ENCODE peak calls at places on chromosomes 13 and 19, in eight cellular contexts. One of them, this sample, is unnamed.

GRCh38 chr19:30446844-30447243 is 74.7 kb downstream of the ZNF536 start:
- DNase-seq in activated CD4-positive, alpha-beta T cell treated with anti-CD3 and anti-CD28 coated beads for 48 hours: no peak
- DNase-seq in colonic mucosa: no peak
- DNase-seq in kidney tubule cell: peak
- DNase-seq in activated T-cell treated with anti-CD3 and anti-CD28 coated beads, Interleukin-2, amount 50 U/mL, for 72 hours: no peak
- DNase-seq in A549: no peak
- DNase-seq in cardiac septum: no peak
- DNase-seq in stimulated activated CD8-positive, alpha-beta memory T cell treated with anti-CD3 and anti-CD28 coated beads, Interleukin-2, amount 100 ng/mL, for 48 hours: no peak
- DNase-seq in this sample: no peak

GRCh38 chr19:19911150-19911549 is 10.4 kb downstream of the ZNF93 start:
- DNase-seq in activated CD4-positive, alpha-beta T cell treated with anti-CD3 and anti-CD28 coated beads for 48 hours: no peak
- DNase-seq in cardiac septum: no peak
- DNase-seq in activated T-cell treated with anti-CD3 and anti-CD28 coated beads, Interleukin-2, amount 50 U/mL, for 72 hours: no peak
- DNase-seq in stimulated activated CD8-positive, alpha-beta memory T cell treated with anti-CD3 and anti-CD28 coated beads, Interleukin-2, amount 100 ng/mL, for 48 hours: no peak
- DNase-seq in colonic mucosa: no peak
- DNase-seq in kidney tubule cell: peak
- DNase-seq in A549: no peak
- DNase-seq in this sample: peak

GRCh38 chr13:73715114-73715909 is 418.9 kb downstream of the KLF12 start:
- DNase-seq in cardiac septum: no peak
- DNase-seq in colonic mucosa: no peak
- DNase-seq in A549: no peak
- DNase-seq in activated T-cell treated with anti-CD3 and anti-CD28 coated beads, Interleukin-2, amount 50 U/mL, for 72 hours: peak
- DNase-seq in stimulated activated CD8-positive, alpha-beta memory T cell treated with anti-CD3 and anti-CD28 coated beads, Interleukin-2, amount 100 ng/mL, for 48 hours: peak
- DNase-seq in kidney tubule cell: no peak
- DNase-seq in activated CD4-positive, alpha-beta T cell treated with anti-CD3 and anti-CD28 coated beads for 48 hours: peak
- DNase-seq in this sample: peak

GRCh38 chr19:11373166-11373884 is 1.1 kb upstream of the SWSAP1 start:
- DNase-seq in A549: no peak
- DNase-seq in colonic mucosa: no peak
- DNase-seq in activated CD4-positive, alpha-beta T cell treated with anti-CD3 and anti-CD28 coated beads for 48 hours: no peak
- DNase-seq in activated T-cell treated with anti-CD3 and anti-CD28 coated beads, Interleukin-2, amount 50 U/mL, for 72 hours: no peak
- DNase-seq in cardiac septum: no peak
- DNase-seq in stimulated activated CD8-positive, alpha-beta memory T cell treated with anti-CD3 and anti-CD28 coated beads, Interleukin-2, amount 100 ng/mL, for 48 hours: no peak
- DNase-seq in kidney tubule cell: peak
- DNase-seq in this sample: peak

GRCh38 chr19:920051-920857 is 3.1 kb downstream of the KISS1R start:
- DNase-seq in activated CD4-positive, alpha-beta T cell treated with anti-CD3 and anti-CD28 coated beads for 48 hours: peak
- DNase-seq in stimulated activated CD8-positive, alpha-beta memory T cell treated with anti-CD3 and anti-CD28 coated beads, Interleukin-2, amount 100 ng/mL, for 48 hours: peak
- DNase-seq in kidney tubule cell: peak
- DNase-seq in cardiac septum: no peak
- DNase-seq in colonic mucosa: no peak
- DNase-seq in activated T-cell treated with anti-CD3 and anti-CD28 coated beads, Interleukin-2, amount 50 U/mL, for 72 hours: peak
- DNase-seq in A549: no peak
- DNase-seq in this sample: no peak

GRCh38 chr19:43754312-43754561 is 525 bp downstream of the SMG9 start:
- DNase-seq in colonic mucosa: no peak
- DNase-seq in activated T-cell treated with anti-CD3 and anti-CD28 coated beads, Interleukin-2, amount 50 U/mL, for 72 hours: no peak
- DNase-seq in cardiac septum: no peak
- DNase-seq in activated CD4-positive, alpha-beta T cell treated with anti-CD3 and anti-CD28 coated beads for 48 hours: no peak
- DNase-seq in kidney tubule cell: no peak
- DNase-seq in stimulated activated CD8-positive, alpha-beta memory T cell treated with anti-CD3 and anti-CD28 coated beads, Interleukin-2, amount 100 ng/mL, for 48 hours: no peak
- DNase-seq in A549: no peak
- DNase-seq in this sample: peak

GRCh38 chr19:10288662-10289166 is 1.0 kb upstream of the ICAM5 start:
- DNase-seq in cardiac septum: no peak
- DNase-seq in activated T-cell treated with anti-CD3 and anti-CD28 coated beads, Interleukin-2, amount 50 U/mL, for 72 hours: peak
- DNase-seq in colonic mucosa: peak
- DNase-seq in activated CD4-positive, alpha-beta T cell treated with anti-CD3 and anti-CD28 coated beads for 48 hours: peak
- DNase-seq in stimulated activated CD8-positive, alpha-beta memory T cell treated with anti-CD3 and anti-CD28 coated beads, Interleukin-2, amount 100 ng/mL, for 48 hours: no peak
- DNase-seq in kidney tubule cell: peak
- DNase-seq in A549: peak
- DNase-seq in this sample: peak

GRCh38 chr13:100130092-100130491 is 41.2 kb downstream of the PCCA start:
- DNase-seq in stimulated activated CD8-positive, alpha-beta memory T cell treated with anti-CD3 and anti-CD28 coated beads, Interleukin-2, amount 100 ng/mL, for 48 hours: no peak
- DNase-seq in cardiac septum: no peak
- DNase-seq in kidney tubule cell: peak
- DNase-seq in colonic mucosa: no peak
- DNase-seq in A549: no peak
- DNase-seq in activated CD4-positive, alpha-beta T cell treated with anti-CD3 and anti-CD28 coated beads for 48 hours: no peak
- DNase-seq in activated T-cell treated with anti-CD3 and anti-CD28 coated beads, Interleukin-2, amount 50 U/mL, for 72 hours: no peak
- DNase-seq in this sample: no peak

GRCh38 chr13:95298971-95299627 is 2.2 kb downstream of the ABCC4 start:
- DNase-seq in activated CD4-positive, alpha-beta T cell treated with anti-CD3 and anti-CD28 coated beads for 48 hours: peak
- DNase-seq in A549: peak
- DNase-seq in cardiac septum: no peak
- DNase-seq in activated T-cell treated with anti-CD3 and anti-CD28 coated beads, Interleukin-2, amount 50 U/mL, for 72 hours: peak
- DNase-seq in kidney tubule cell: peak
- DNase-seq in stimulated activated CD8-positive, alpha-beta memory T cell treated with anti-CD3 and anti-CD28 coated beads, Interleukin-2, amount 100 ng/mL, for 48 hours: no peak
- DNase-seq in colonic mucosa: no peak
- DNase-seq in this sample: peak

GRCh38 chr13:91988331-91988730 is 589.9 kb downstream of the GPC5 start:
- DNase-seq in activated T-cell treated with anti-CD3 and anti-CD28 coated beads, Interleukin-2, amount 50 U/mL, for 72 hours: no peak
- DNase-seq in A549: no peak
- DNase-seq in activated CD4-positive, alpha-beta T cell treated with anti-CD3 and anti-CD28 coated beads for 48 hours: no peak
- DNase-seq in kidney tubule cell: no peak
- DNase-seq in colonic mucosa: no peak
- DNase-seq in cardiac septum: no peak
- DNase-seq in stimulated activated CD8-positive, alpha-beta memory T cell treated with anti-CD3 and anti-CD28 coated beads, Interleukin-2, amount 100 ng/mL, for 48 hours: no peak
- DNase-seq in this sample: no peak

GRCh38 chr13:20350819-20351218 is 118.7 kb upstream of the GJB6 start:
- DNase-seq in kidney tubule cell: no peak
- DNase-seq in activated CD4-positive, alpha-beta T cell treated with anti-CD3 and anti-CD28 coated beads for 48 hours: no peak
- DNase-seq in cardiac septum: no peak
- DNase-seq in activated T-cell treated with anti-CD3 and anti-CD28 coated beads, Interleukin-2, amount 50 U/mL, for 72 hours: no peak
- DNase-seq in A549: no peak
- DNase-seq in colonic mucosa: no peak
- DNase-seq in stimulated activated CD8-positive, alpha-beta memory T cell treated with anti-CD3 and anti-CD28 coated beads, Interleukin-2, amount 100 ng/mL, for 48 hours: no peak
- DNase-seq in this sample: peak

GRCh38 chr19:4878491-4878968 is 11.1 kb upstream of the PLIN3 start:
- DNase-seq in colonic mucosa: no peak
- DNase-seq in stimulated activated CD8-positive, alpha-beta memory T cell treated with anti-CD3 and anti-CD28 coated beads, Interleukin-2, amount 100 ng/mL, for 48 hours: no peak
- DNase-seq in activated T-cell treated with anti-CD3 and anti-CD28 coated beads, Interleukin-2, amount 50 U/mL, for 72 hours: peak
- DNase-seq in activated CD4-positive, alpha-beta T cell treated with anti-CD3 and anti-CD28 coated beads for 48 hours: peak
- DNase-seq in cardiac septum: no peak
- DNase-seq in A549: no peak
- DNase-seq in kidney tubule cell: no peak
- DNase-seq in this sample: no peak

This sample was measured in bronchial epithelial cell.